ENCODE peak calls at places on chromosome 1, in four cellular contexts. One of them, this sample, is unnamed.

GRCh38 chr1:225119307-225119706 is 189.8 kb downstream of the DNAH14 start:
- DNase-seq in K562: no peak
- DNase-seq in endothelial cell of umbilical vein: no peak
- DNase-seq in IMR-90: no peak
- DNase-seq in this sample: no peak

GRCh38 chr1:219806642-219807041 is 121.7 kb downstream of the SLC30A10 start:
- DNase-seq in IMR-90: no peak
- DNase-seq in K562: no peak
- DNase-seq in endothelial cell of umbilical vein: no peak
- DNase-seq in this sample: no peak

GRCh38 chr1:67338642-67339041 is 31.0 kb downstream of the IL12RB2 start:
- DNase-seq in IMR-90: peak
- DNase-seq in endothelial cell of umbilical vein: no peak
- DNase-seq in K562: no peak
- DNase-seq in this sample: peak

GRCh38 chr1:176073524-176074157 is 133.4 kb downstream of the COP1 start:
- DNase-seq in K562: peak
- DNase-seq in endothelial cell of umbilical vein: peak
- DNase-seq in IMR-90: peak
- DNase-seq in this sample: peak

GRCh38 chr1:151819227-151819835 is 12.3 kb downstream of the RORC start:
- DNase-seq in IMR-90: no peak
- DNase-seq in K562: no peak
- DNase-seq in endothelial cell of umbilical vein: no peak
- DNase-seq in this sample: no peak

GRCh38 chr1:40371707-40372258 is 1.7 kb upstream of the SMAP2 start:
- DNase-seq in endothelial cell of umbilical vein: no peak
- DNase-seq in IMR-90: no peak
- DNase-seq in K562: no peak
- DNase-seq in this sample: no peak

GRCh38 chr1:88544166-88544565 is 139.9 kb upstream of the PKN2 start:
- DNase-seq in K562: no peak
- DNase-seq in endothelial cell of umbilical vein: no peak
- DNase-seq in IMR-90: no peak
- DNase-seq in this sample: no peak

GRCh38 chr1:179709841-179710329 is 33.2 kb upstream of the FAM163A start:
- DNase-seq in IMR-90: peak
- DNase-seq in K562: no peak
- DNase-seq in endothelial cell of umbilical vein: peak
- DNase-seq in this sample: peak

GRCh38 chr1:17772580-17773215 is 17.6 kb downstream of the ACTL8 start:
- DNase-seq in endothelial cell of umbilical vein: no peak
- DNase-seq in K562: no peak
- DNase-seq in IMR-90: no peak
- DNase-seq in this sample: no peak

GRCh38 chr1:47515390-47515789 is 77.5 kb downstream of the FOXD2 start:
- DNase-seq in K562: peak
- DNase-seq in endothelial cell of umbilical vein: no peak
- DNase-seq in IMR-90: no peak
- DNase-seq in this sample: no peak

GRCh38 chr1:216119600-216119999 is 303.6 kb downstream of the USH2A start:
- DNase-seq in endothelial cell of umbilical vein: no peak
- DNase-seq in K562: no peak
- DNase-seq in IMR-90: peak
- DNase-seq in this sample: no peak

GRCh38 chr1:1215266-1215676 is 1.3 kb upstream of the TNFRSF4 start:
- DNase-seq in endothelial cell of umbilical vein: peak
- DNase-seq in K562: no peak
- DNase-seq in IMR-90: peak
- DNase-seq in this sample: no peak

GRCh38 chr1:234743866-234744581 is 134.0 kb upstream of the IRF2BP2 start:
- DNase-seq in K562: no peak
- DNase-seq in IMR-90: peak
- DNase-seq in endothelial cell of umbilical vein: peak
- DNase-seq in this sample: no peak

DNA sequence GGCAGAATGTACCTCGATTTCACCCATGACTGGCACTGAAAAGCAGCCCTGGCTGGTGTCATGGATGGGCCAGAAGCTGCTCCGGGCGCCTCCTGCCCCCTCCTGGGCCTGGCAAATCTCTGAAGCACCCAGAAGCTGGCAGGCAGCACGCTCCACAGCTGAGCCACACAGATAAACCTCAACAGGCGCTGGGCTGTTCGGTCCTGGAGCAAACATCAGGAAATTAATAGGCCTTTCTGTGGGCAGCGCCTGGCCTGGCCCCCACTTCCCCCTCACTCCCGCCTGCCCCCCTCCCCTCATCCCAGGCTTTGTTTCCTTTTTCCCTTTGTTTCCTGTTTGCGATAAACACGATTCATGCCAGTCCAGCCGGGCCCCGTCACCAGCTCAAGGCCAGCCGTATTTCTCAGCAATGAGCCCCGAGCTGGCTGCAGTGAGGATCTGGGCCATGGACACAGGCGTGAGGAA is 20.1 kb upstream of the DISP3 start:
- DNase-seq in IMR-90: no peak
- DNase-seq in endothelial cell of umbilical vein: peak
- DNase-seq in K562: no peak
- DNase-seq in this sample: no peak
- TF ChIP-seq FOS in IMR-90: no peak
- TF ChIP-seq FOS in endothelial cell of umbilical vein: no peak
- TF ChIP-seq FOS in K562: no peak
- TF ChIP-seq FOS in this sample: no peak

GRCh38 chr1:19495000-19495656 is 9.8 kb upstream of the CAPZB start:
- DNase-seq in K562: no peak
- DNase-seq in endothelial cell of umbilical vein: no peak
- DNase-seq in IMR-90: no peak
- DNase-seq in this sample: no peak

GRCh38 chr1:19493547-19493946 is 8.2 kb upstream of the CAPZB start:
- DNase-seq in IMR-90: no peak
- DNase-seq in endothelial cell of umbilical vein: no peak
- DNase-seq in K562: no peak
- DNase-seq in this sample: no peak

GRCh38 chr1:19496529-19496877 is 11.2 kb upstream of the CAPZB start:
- DNase-seq in endothelial cell of umbilical vein: no peak
- DNase-seq in IMR-90: no peak
- DNase-seq in K562: no peak
- DNase-seq in this sample: no peak

GRCh38 chr1:19495816-19496528 is 10.6 kb upstream of the CAPZB start:
- DNase-seq in IMR-90: peak
- DNase-seq in K562: no peak
- DNase-seq in endothelial cell of umbilical vein: no peak
- DNase-seq in this sample: no peak
- TF ChIP-seq FOS in IMR-90: no peak
- TF ChIP-seq FOS in K562: no peak
- TF ChIP-seq FOS in endothelial cell of umbilical vein: no peak
- TF ChIP-seq FOS in this sample: no peak

DNA sequence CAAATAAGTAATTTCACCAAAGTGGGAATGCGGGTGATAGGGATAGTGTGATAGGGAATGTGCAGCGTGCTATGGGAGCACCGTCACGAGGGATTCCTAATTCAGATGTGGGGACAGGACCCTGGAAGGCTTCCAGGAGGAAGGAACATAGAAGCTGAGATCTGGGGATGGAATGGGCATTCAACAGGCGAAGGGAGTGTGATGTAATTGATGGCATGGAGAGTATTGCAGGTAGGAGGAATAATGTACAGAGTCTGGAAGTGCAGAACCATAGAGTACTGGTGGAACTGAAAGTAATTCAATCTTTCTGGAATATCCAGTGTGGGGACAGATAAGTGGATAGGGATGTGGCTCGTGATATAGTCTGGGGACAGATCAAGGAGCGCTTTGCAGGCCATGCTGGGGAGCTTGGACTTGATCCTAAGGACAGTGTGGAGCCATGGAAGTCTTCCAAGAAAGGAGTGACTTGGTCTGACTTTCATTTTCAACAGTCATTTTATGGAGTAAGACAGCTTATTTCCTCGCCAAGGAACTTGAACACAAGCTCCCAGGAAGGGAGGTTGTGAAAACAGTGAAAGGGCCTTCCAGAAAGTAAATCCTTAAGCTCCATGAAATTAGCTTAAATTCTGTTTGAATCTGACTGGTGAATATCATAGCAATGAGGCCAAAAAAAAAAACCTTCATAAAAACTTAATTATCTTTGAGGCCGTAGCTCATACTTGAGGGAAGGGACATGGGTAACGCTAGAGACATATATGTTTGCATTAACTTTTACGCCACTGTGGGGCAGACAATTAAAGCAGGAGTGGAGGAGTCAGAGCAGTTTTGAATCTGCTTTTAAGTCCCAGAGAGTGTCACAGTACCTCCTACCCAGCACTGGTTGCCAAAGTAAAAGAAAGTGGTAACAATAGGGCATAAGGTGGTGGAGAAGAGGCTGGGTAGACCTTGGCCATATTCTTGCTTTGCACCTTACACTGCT is 55.8 kb downstream of the ROR1 start:
- DNase-seq in IMR-90: no peak
- DNase-seq in K562: no peak
- DNase-seq in endothelial cell of umbilical vein: no peak
- DNase-seq in this sample: no peak
- TF ChIP-seq FOS in IMR-90: no peak
- TF ChIP-seq FOS in K562: no peak
- TF ChIP-seq FOS in endothelial cell of umbilical vein: no peak
- TF ChIP-seq FOS in this sample: no peak

GRCh38 chr1:19676438-19676922 is 11.8 kb downstream of the HTR6 start:
- DNase-seq in endothelial cell of umbilical vein: peak
- DNase-seq in IMR-90: peak
- DNase-seq in K562: peak
- DNase-seq in this sample: no peak
- TF ChIP-seq FOS in endothelial cell of umbilical vein: no peak
- TF ChIP-seq FOS in IMR-90: no peak
- TF ChIP-seq FOS in K562: no peak
- TF ChIP-seq FOS in this sample: no peak

GRCh38 chr1:25821112-25821476 is 1.3 kb downstream of the MTFR1L start:
- DNase-seq in endothelial cell of umbilical vein: no peak
- DNase-seq in K562: no peak
- DNase-seq in IMR-90: no peak
- DNase-seq in this sample: no peak

GRCh38 chr1:25820247-25821111 is 725 bp downstream of the MTFR1L start:
- DNase-seq in endothelial cell of umbilical vein: peak
- DNase-seq in K562: peak
- DNase-seq in IMR-90: peak
- DNase-seq in this sample: peak

GRCh38 chr1:25819496-25820246 is at the start of gene MTFR1L:
- DNase-seq in endothelial cell of umbilical vein: peak
- DNase-seq in K562: peak
- DNase-seq in IMR-90: peak
- DNase-seq in this sample: peak

GRCh38 chr1:25818569-25818968 is 1.2 kb upstream of the MTFR1L start:
- DNase-seq in endothelial cell of umbilical vein: no peak
- DNase-seq in K562: no peak
- DNase-seq in IMR-90: no peak
- DNase-seq in this sample: no peak

DNA sequence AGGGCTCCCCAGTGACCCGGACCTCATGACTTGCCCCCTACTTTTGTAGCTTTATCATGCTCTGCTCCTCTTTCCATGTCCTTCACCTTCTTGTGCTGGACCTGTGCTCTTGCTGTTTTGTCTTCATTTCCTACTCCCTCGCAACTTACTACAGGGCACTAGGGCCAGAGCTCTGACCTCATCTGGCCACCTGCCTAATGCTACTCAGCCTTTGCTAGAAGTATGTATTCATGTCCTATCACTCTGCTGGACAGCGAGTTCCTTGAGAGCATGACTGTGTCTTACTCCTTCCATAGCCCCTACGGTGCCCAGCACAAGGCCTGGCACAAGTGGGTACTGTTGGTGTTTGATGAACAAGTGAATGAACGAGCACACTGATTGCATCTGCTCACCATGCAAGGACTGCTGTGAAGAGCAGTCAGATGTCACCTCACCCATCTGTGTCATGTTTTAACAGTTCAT is 1.9 kb downstream of the MTFR1L start:
- DNase-seq in endothelial cell of umbilical vein: no peak
- DNase-seq in IMR-90: peak
- DNase-seq in K562: no peak
- DNase-seq in this sample: no peak
- TF ChIP-seq FOS in endothelial cell of umbilical vein: no peak
- TF ChIP-seq FOS in IMR-90: no peak
- TF ChIP-seq FOS in K562: no peak
- TF ChIP-seq FOS in this sample: no peak

GRCh38 chr1:211384524-211384923 is 57.9 kb downstream of the TRAF5 start:
- DNase-seq in IMR-90: no peak
- DNase-seq in K562: no peak
- DNase-seq in endothelial cell of umbilical vein: no peak
- DNase-seq in this sample: no peak
- TF ChIP-seq FOS in IMR-90: no peak
- TF ChIP-seq FOS in K562: no peak
- TF ChIP-seq FOS in endothelial cell of umbilical vein: no peak
- TF ChIP-seq FOS in this sample: no peak

DNA sequence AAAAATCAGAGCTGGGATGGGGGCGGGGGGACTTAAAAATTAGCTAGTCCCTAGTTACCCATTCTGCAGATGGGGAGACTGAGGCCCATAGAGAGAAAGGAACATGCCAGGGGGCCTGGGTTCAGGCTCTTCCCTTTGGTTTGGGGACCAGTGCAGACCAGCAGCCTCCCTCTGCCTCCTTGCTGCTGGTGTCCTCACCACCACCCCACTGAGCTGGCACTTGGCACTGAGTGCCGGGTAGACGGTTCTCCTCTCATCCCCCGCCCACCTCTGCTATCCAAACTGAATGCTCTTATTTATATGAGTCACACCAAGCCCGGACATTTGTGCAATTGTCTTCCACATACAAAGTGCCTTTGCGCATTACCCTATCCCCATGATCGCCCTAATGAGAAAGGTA is 39.2 kb downstream of the CAMK2N1 start:
- DNase-seq in endothelial cell of umbilical vein: no peak
- DNase-seq in K562: no peak
- DNase-seq in IMR-90: peak
- DNase-seq in this sample: no peak
- TF ChIP-seq FOS in endothelial cell of umbilical vein: no peak
- TF ChIP-seq FOS in K562: no peak
- TF ChIP-seq FOS in IMR-90: peak
- TF ChIP-seq FOS in this sample: no peak